ENCODE peak calls at places on chromosomes 7 and 10, in six cellular contexts. M, Y, T, W, S and C are unnamed samples.

GRCh38 chr7:772861-773621 is 46.0 kb upstream of the PRKAR1B start:
- DNase-seq in M (no peak), Y (no peak), T (no peak), W (no peak), S (no peak), C (no peak)

GRCh38 chr10:133189256-133189655 is 29.2 kb downstream of the KNDC1 start:
- DNase-seq in M (no peak), Y (no peak), T (no peak), W (no peak), S (no peak), C (no peak)

GRCh38 chr7:462173-463103 is 57.2 kb downstream of the PDGFA start:
- DNase-seq in M (no peak), Y (no peak), T (no peak), W (no peak), S (no peak), C (no peak)

GRCh38 chr7:149333321-149333717 is 71.3 kb downstream of the ZNF783 start:
- DNase-seq in M (no peak), Y (no peak), T (no peak), W (no peak), S (no peak), C (no peak)

GRCh38 chr7:98038731-98039130 is 48.7 kb upstream of the OCM2 start:
- DNase-seq in M (no peak), Y (no peak), T (no peak), W (no peak), S (no peak), C (no peak)

GRCh38 chr7:37067961-37068536 is 343.8 kb upstream of the AOAH start:
- DNase-seq in M (no peak), Y (no peak), T (no peak), W (no peak), S (no peak), C (no peak)

GRCh38 chr10:59991661-59992060 is 85.3 kb upstream of the CCDC6 start:
- DNase-seq in M (no peak), Y (no peak), T (no peak), W (no peak), S (peak; percentile 18), C (peak; percentile 44)

GRCh38 chr10:15278786-15279185 is 92.3 kb downstream of the FAM171A1 start:
- DNase-seq in M (no peak), Y (no peak), T (no peak), W (no peak), S (no peak), C (no peak)

GRCh38 chr10:30583778-30584415 is 45.7 kb downstream of the LYZL2 start:
- DNase-seq in M (no peak), Y (no peak), T (no peak), W (peak; percentile 23), S (peak; percentile 67), C (no peak)

GRCh38 chr10:117736655-117737054 is 194.1 kb downstream of the EMX2 start:
- DNase-seq in M (no peak), Y (no peak), T (no peak), W (no peak), S (peak; percentile 23), C (no peak)

GRCh38 chr10:35463105-35463867 is 127.0 kb downstream of the CCNY start:
- DNase-seq in M (no peak), Y (no peak), T (no peak), W (no peak), S (no peak), C (no peak)

GRCh38 chr7:17130281-17131059 is 168.0 kb upstream of the AHR start:
- DNase-seq in M (no peak), Y (peak; percentile 58), T (no peak), W (peak; percentile 79), S (peak; percentile 44), C (no peak)

GRCh38 chr7:34165927-34166550 is 260.7 kb downstream of the BMPER start:
- DNase-seq in M (no peak), Y (no peak), T (no peak), W (peak; percentile 52), S (peak; percentile 26), C (no peak)

GRCh38 chr7:149501651-149502050 is 4.0 kb upstream of the ZNF746 start:
- DNase-seq in M (no peak), Y (no peak), T (no peak), W (no peak), S (no peak), C (no peak)

GRCh38 chr10:98316661-98317060 is 48.7 kb upstream of the LOXL4 start:
- DNase-seq in M (no peak), Y (no peak), T (no peak), W (peak; percentile 50), S (no peak), C (no peak)

GRCh38 chr7:23020742-23021401 is 6.9 kb upstream of the HYCC1 start:
- DNase-seq in M (no peak), Y (peak; percentile 90), T (peak; percentile 38), W (peak; percentile 79), S (peak; percentile 91), C (peak; percentile 81)

GRCh38 chr7:27124096-27124978 is 6.2 kb downstream of the HOXA4 start:
- DNase-seq in M (no peak), Y (no peak), T (no peak), W (peak; percentile 88), S (peak; percentile 59), C (no peak)

GRCh38 chr7:117872565-117873055 is 631 bp downstream of the CTTNBP2 start:
- DNase-seq in M (no peak), Y (no peak), T (no peak), W (no peak), S (no peak), C (no peak)